ENCODE peak calls at places on chromosomes 3 and 15, in six cellular contexts. M is mammary epithelial cell; W is stimulated activated CD4-positive, alpha-beta T cell treated with anti-CD3 and anti-CD28 coated beads, TNF-alpha, amount 100 ng/mL, for 1 hour; A is dermis microvascular lymphatic vessel endothelial cell; I is GM03348; G is activated T-helper 1 cell treated with anti-CD3 and anti-CD28 coated beads, Interleukin-2, amount 50 U/mL, for 16 hours. T is an unnamed sample.

GRCh38 chr15:67076147-67076843 is 10.9 kb downstream of the SMAD3 start:
- DNase-seq in M (peak), W (no peak), A (peak), I (no peak), G (no peak), T (no peak)

GRCh38 chr3:60675424-60675823 is 575.8 kb downstream of the FHIT start:
- DNase-seq in M (no peak), W (no peak), A (no peak), I (no peak), G (no peak), T (no peak)

GRCh38 chr3:51045006-51045405 is 340.1 kb upstream of the MANF start:
- DNase-seq in M (no peak), W (no peak), A (no peak), I (no peak), G (no peak), T (no peak)

GRCh38 chr3:9398715-9399708 is 1.6 kb downstream of the SETD5 start:
- DNase-seq in M (peak), W (no peak), A (peak), I (no peak), G (no peak), T (no peak)

GRCh38 chr15:99592135-99592845 is 26.5 kb downstream of the MEF2A start:
- DNase-seq in M (no peak), W (no peak), A (peak), I (peak), G (no peak), T (no peak)

GRCh38 chr3:14525685-14526631 is 14.2 kb downstream of the GRIP2 start:
- DNase-seq in M (peak), W (no peak), A (no peak), I (peak), G (no peak), T (no peak)

GRCh38 chr15:101539492-101539891 is 50.0 kb upstream of the PCSK6 start:
- DNase-seq in M (no peak), W (no peak), A (no peak), I (no peak), G (no peak), T (no peak)

GRCh38 chr3:169390741-169391300 is 272.7 kb downstream of the MECOM start:
- DNase-seq in M (peak), W (no peak), A (peak), I (no peak), G (no peak), T (no peak)

GRCh38 chr15:39028069-39028468 is 463.5 kb upstream of the RASGRP1 start:
- DNase-seq in M (peak), W (no peak), A (peak), I (peak), G (no peak), T (no peak)

GRCh38 chr15:76327191-76328105 is 9.1 kb upstream of the ISL2 start:
- DNase-seq in M (peak), W (no peak), A (no peak), I (no peak), G (no peak), T (no peak)

GRCh38 chr3:157294444-157294843 is 134.5 kb upstream of the CCNL1 start:
- DNase-seq in M (no peak), W (no peak), A (no peak), I (no peak), G (no peak), T (no peak)

T was measured in heart right ventricle.